ENCODE peak calls at places on chromosomes 7 and 10, in ten cellular contexts. R is stimulated activated CD8-positive, alpha-beta memory T cell treated with anti-CD3 and anti-CD28 coated beads, Interleukin-7, amount 100 ng/mL, for 1 hour; O is NCI-H510A treated with DMSO at 0.1 percent for 48 hours; Q is GM10248; V is CD4-positive, alpha-beta memory T cell; B is ACHN; C is fibroblast of lung; K is H4; X is SIG-M5; D is HT1080. G is an unnamed sample.

GRCh38 chr7:107999814-108000560 is 3.0 kb downstream of the LAMB1 start:
- DNase-seq in R (no peak), O (no peak), Q (no peak), V (no peak), B (no peak), C (no peak), K (peak), X (no peak), D (peak), G (no peak)

GRCh38 chr10:112265745-112266144 is 17.5 kb upstream of the TECTB start:
- DNase-seq in R (no peak), O (no peak), Q (no peak), V (no peak), B (no peak), C (peak), K (no peak), X (no peak), D (no peak), G (no peak)

GRCh38 chr7:118898284-118898683 is 673.8 kb downstream of the ANKRD7 start:
- DNase-seq in R (no peak), O (no peak), Q (no peak), V (no peak), B (no peak), C (no peak), K (no peak), X (no peak), D (no peak), G (no peak)

GRCh38 chr10:73920084-73920483 is 9.2 kb downstream of the PLAU start:
- DNase-seq in R (no peak), O (no peak), Q (peak), V (no peak), B (no peak), C (no peak), K (no peak), X (peak), D (no peak), G (no peak)

GRCh38 chr10:17768957-17769356 is 17.0 kb downstream of the TMEM236 start:
- DNase-seq in R (no peak), O (no peak), Q (no peak), V (no peak), B (no peak), C (peak), K (no peak), X (no peak), D (no peak), G (peak)

GRCh38 chr10:31897506-31897905 is 31.1 kb downstream of the ARHGAP12 start:
- DNase-seq in R (no peak), O (no peak), Q (no peak), V (no peak), B (no peak), C (peak), K (no peak), X (no peak), D (no peak), G (no peak)

GRCh38 chr7:92460109-92460508 is 12.8 kb downstream of the GATAD1 start:
- DNase-seq in R (no peak), O (no peak), Q (no peak), V (no peak), B (no peak), C (no peak), K (no peak), X (no peak), D (no peak), G (no peak)

GRCh38 chr10:74874649-74875048 is 48.2 kb downstream of the KAT6B start:
- DNase-seq in R (no peak), O (no peak), Q (no peak), V (no peak), B (no peak), C (no peak), K (no peak), X (no peak), D (no peak), G (no peak)

GRCh38 chr7:108094933-108095710 is 35.0 kb downstream of the LAMB4 start:
- DNase-seq in R (no peak), O (peak), Q (no peak), V (no peak), B (peak), C (peak), K (peak), X (no peak), D (peak), G (peak)

GRCh38 chr10:89095701-89096391 is 105.2 kb downstream of the FAS start:
- DNase-seq in R (no peak), O (no peak), Q (no peak), V (no peak), B (no peak), C (no peak), K (no peak), X (no peak), D (no peak), G (no peak)

GRCh38 chr10:87053121-87053520 is 33.0 kb downstream of the FAM25A start:
- DNase-seq in R (no peak), O (no peak), Q (no peak), V (no peak), B (no peak), C (peak), K (no peak), X (no peak), D (no peak), G (no peak)

GRCh38 chr7:96547371-96547811 is 162.3 kb downstream of the SEM1 start:
- DNase-seq in R (no peak), O (peak), Q (no peak), V (no peak), B (no peak), C (no peak), K (peak), X (no peak), D (no peak), G (peak)

GRCh38 chr10:13775786-13776780 is 189.3 kb downstream of the PRPF18 start:
- DNase-seq in R (no peak), O (no peak), Q (no peak), V (no peak), B (no peak), C (peak), K (no peak), X (no peak), D (peak), G (peak)